ENCODE peak calls at places on chromosomes 2 and 18, in five cellular contexts. Y is uterus, U is dorsolateral prefrontal cortex, M is upper lobe of right lung, F is right lobe of liver. J is an unnamed sample.

GRCh38 chr2:23478933-23479683 is 94.1 kb downstream of the KLHL29 start:
- DNase-seq in Y (no peak), U (no peak), F (no peak), M (peak; percentile 46), J (no peak)

GRCh38 chr18:1595165-1595564 is 690.5 kb downstream of the ADCYAP1 start:
- DNase-seq in U (no peak), Y (no peak), F (no peak), M (no peak), J (no peak)

GRCh38 chr2:195214072-195214471 is 443.0 kb upstream of the SLC39A10 start:
- DNase-seq in U (no peak), Y (no peak), M (no peak), F (no peak), J (no peak)

GRCh38 chr2:181686566-181687185 is 6.4 kb upstream of the NEUROD1 start:
- DNase-seq in F (no peak), U (no peak), Y (no peak), M (no peak), J (no peak)

GRCh38 chr2:104487381-104487780 is 366.5 kb upstream of the POU3F3 start:
- DNase-seq in U (no peak), F (no peak), M (no peak), Y (no peak), J (no peak)

GRCh38 chr2:23055251-23055650 is 329.7 kb upstream of the KLHL29 start:
- DNase-seq in F (no peak), Y (no peak), U (no peak), M (no peak), J (no peak)

GRCh38 chr2:152580722-152581121 is 136.5 kb downstream of the PRPF40A start:
- DNase-seq in U (no peak), Y (no peak), M (no peak), F (no peak), J (no peak)

GRCh38 chr18:12287131-12287681 is 20.8 kb upstream of the TUBB6 start:
- DNase-seq in F (no peak), M (peak; percentile 71), U (no peak), Y (no peak), J (peak; percentile 91)

GRCh38 chr2:9638532-9638931 is 7.7 kb upstream of the YWHAQ start:
- DNase-seq in Y (peak; percentile 90), U (peak; percentile 91), M (peak; percentile 78), F (peak; percentile 53), J (no peak)

GRCh38 chr2:4763009-4763408 is 929.2 kb upstream of the SOX11 start:
- DNase-seq in U (peak; percentile 30), Y (no peak), F (no peak), M (no peak), J (no peak)

GRCh38 chr18:53153281-53153680 is 813.3 kb downstream of the DCC start:
- DNase-seq in U (no peak), M (no peak), Y (no peak), F (no peak), J (no peak)

GRCh38 chr2:31967790-31968189 is 43.0 kb downstream of the MEMO1 start:
- DNase-seq in M (no peak), Y (no peak), F (no peak), U (no peak), J (no peak)

GRCh38 chr2:182933629-182934028 is 67.2 kb upstream of the FRZB start:
- DNase-seq in U (no peak), F (no peak), M (no peak), Y (no peak), J (no peak)

GRCh38 chr2:152813381-152813780 is 95.0 kb downstream of the ARL6IP6 start:
- DNase-seq in M (no peak), U (no peak), F (no peak), Y (no peak), J (no peak)

GRCh38 chr2:232132179-232132578 is 170.7 kb downstream of the DIS3L2 start:
- DNase-seq in M (no peak), Y (no peak), U (no peak), F (no peak), J (no peak)

DNA sequence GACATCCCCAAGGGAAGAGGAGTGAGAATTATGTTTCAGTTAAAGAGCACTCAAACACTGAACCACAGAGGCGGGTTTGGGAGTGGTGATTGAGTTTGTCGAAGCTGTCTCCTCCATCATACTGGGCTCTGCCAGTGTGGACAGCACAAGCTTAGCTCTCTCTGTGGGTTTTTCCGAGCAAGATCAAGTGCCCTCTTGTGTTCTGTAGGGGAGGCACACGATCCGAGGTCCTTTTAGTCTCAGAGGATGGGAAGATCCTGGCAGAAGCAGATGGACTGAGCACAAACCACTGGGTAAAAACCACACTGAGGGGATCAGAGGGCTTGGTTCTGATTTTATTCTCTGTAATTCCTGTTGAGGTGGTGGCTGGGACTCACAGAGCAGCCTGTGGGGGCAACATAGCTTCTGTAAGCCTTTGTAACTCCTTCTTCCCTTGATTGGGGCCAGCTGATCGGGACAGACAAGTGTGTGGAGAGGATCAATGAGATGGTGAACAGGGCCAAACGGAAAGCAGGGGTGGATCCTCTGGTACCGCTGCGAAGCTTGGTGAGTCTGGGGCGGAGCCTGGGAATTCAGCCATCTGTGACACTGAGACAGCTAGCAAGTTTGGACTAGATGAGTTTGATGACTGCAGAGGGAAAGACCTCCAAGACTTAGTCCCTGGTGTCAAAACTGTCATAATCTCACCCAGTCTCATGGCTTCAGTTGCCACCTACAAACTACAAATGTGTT is 2.0 kb downstream of the NAGK start:
- DNase-seq in Y (no peak), F (no peak), U (no peak), M (no peak), J (no peak)
- TF ChIP-seq CTCF in Y (no peak), F (no peak), U (peak; percentile 37), M (peak; percentile 13), J (peak; percentile 63)

GRCh38 chr2:189702071-189702470 is 27.6 kb downstream of the ANKAR start:
- DNase-seq in Y (no peak), M (no peak), F (no peak), U (no peak), J (no peak)
- TF ChIP-seq CTCF in Y (no peak), M (no peak), F (no peak), U (no peak), J (peak; percentile 42)

DNA sequence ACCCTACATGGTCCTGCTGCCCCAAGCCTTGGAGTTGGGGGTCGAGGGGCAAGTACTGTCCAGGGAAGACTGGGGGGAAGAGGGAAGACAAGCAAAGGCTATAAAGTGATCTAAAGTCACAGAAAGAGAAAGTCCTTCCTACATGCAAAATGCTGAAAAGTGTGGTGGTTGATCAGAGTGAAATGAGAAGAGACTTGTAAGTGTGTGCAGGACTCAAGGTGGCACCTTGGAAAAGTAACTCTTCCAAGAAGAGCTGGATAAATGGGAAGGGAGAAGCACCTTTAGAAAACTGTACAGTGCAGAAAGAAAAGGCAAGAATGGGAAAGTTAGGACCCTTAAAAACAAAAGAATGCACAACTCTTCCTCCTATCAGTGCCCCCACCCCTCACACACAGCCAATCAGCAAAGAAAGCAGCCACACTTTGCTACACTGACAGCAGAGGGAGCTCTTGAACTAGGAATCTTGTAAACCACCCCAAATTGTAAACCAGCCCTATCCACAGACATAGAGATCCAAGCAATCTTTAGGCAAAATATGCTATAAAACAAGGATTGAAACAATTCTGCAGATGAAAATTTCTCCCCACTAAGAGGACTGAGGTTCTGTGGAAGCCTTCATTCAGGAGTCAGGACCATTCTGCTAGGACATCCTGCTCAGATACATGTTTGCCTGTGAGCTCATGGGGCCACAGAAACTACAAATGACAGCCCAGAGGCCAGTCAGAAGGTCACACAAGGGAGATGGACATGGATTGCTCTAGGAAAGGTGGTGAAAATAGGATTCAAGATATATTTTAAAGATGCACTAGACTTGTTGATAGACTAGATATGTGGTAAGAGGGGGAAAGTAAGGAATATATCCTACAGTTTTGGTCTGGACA is 146.4 kb downstream of the FTCDNL1 start:
- DNase-seq in Y (no peak), F (peak; percentile 59), M (no peak), U (no peak), J (no peak)
- TF ChIP-seq CTCF in Y (peak; percentile 14), F (peak; percentile 70), M (peak; percentile 64), U (peak; percentile 74), J (peak; percentile 78)

GRCh38 chr2:43526994-43527393 is 68.8 kb downstream of the THADA start:
- DNase-seq in M (no peak), Y (no peak), F (no peak), U (no peak), J (no peak)

GRCh38 chr2:43521568-43521967 is 74.3 kb downstream of the THADA start:
- DNase-seq in U (no peak), F (no peak), Y (no peak), M (no peak), J (no peak)

GRCh38 chr2:43522177-43522576 is 73.7 kb downstream of the THADA start:
- DNase-seq in F (no peak), M (no peak), U (no peak), Y (no peak), J (no peak)

GRCh38 chr2:43525506-43525905 is 70.3 kb downstream of the THADA start:
- DNase-seq in Y (no peak), U (no peak), M (no peak), F (no peak), J (no peak)

GRCh38 chr2:43524180-43524965 is 71.5 kb downstream of the THADA start:
- DNase-seq in F (no peak), M (no peak), Y (peak; percentile 52), U (no peak), J (no peak)
- TF ChIP-seq CTCF in F (peak; percentile 31), M (peak; percentile 33), Y (peak; percentile 40), U (no peak), J (peak; percentile 64)

GRCh38 chr2:215769246-215769645 is 244.1 kb downstream of the MREG start:
- DNase-seq in M (no peak), F (no peak), U (no peak), Y (no peak), J (no peak)

GRCh38 chr2:215771241-215771640 is 242.1 kb downstream of the MREG start:
- DNase-seq in Y (no peak), U (no peak), F (no peak), M (no peak), J (no peak)

GRCh38 chr2:215772003-215772402 is 241.3 kb downstream of the MREG start:
- DNase-seq in M (no peak), U (no peak), Y (no peak), F (no peak), J (no peak)

GRCh38 chr2:215772634-215773563 is 240.5 kb downstream of the MREG start:
- DNase-seq in U (no peak), M (no peak), F (no peak), Y (no peak), J (no peak)

DNA sequence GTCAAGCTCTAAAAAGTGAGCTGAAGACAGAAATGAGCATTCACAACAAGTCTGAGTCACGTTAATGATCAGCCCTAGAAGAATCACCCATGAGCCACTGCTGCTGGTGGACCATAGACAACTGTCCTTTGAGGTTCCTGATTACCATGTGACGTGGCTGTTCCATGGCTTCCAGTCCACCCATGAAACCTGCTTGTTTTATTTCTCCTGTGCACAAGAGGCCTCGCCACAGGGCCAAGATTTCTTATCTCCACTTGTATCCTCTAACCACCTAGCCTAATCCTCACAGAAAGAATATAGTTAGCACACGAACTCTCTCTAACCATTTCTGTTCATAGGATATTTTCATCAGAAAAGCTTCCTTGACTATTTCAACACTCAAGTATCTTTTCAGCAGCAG is 242.7 kb downstream of the MREG start:
- DNase-seq in M (no peak), U (no peak), F (no peak), Y (no peak), J (no peak)
- TF ChIP-seq CTCF in M (no peak), U (no peak), F (no peak), Y (no peak), J (no peak)